ENCODE peak calls at places on chromosomes 12 and 14, in ten cellular contexts. A is HT-29; G is NCI-H2171 treated with DMSO at 0.1 percent for 48 hours; O is AG10803; X is effector memory CD8-positive, alpha-beta T cell; D is endothelial cell; N is ACHN; K is adipocyte; V is uterus; P is midbrain. I is an unnamed sample.

GRCh38 chr14:57492859-57493258 is 798 bp downstream of the CCDC198 start:
- DNase-seq in G (peak), P (no peak), X (no peak), V (no peak), A (peak), N (peak), K (peak), D (no peak), O (peak), I (no peak)

GRCh38 chr12:55703976-55704761 is 3.5 kb downstream of the ITGA7 start:
- DNase-seq in K (no peak), X (no peak), N (no peak), D (no peak), V (no peak), O (no peak), A (no peak), P (peak), G (no peak), I (no peak)

GRCh38 chr12:27198036-27198435 is 46.0 kb upstream of the STK38L start:
- DNase-seq in X (no peak), K (peak), P (no peak), A (no peak), G (no peak), O (peak), V (peak), N (no peak), D (no peak), I (no peak)

GRCh38 chr12:114096461-114096860 is 130.3 kb upstream of the RBM19 start:
- DNase-seq in D (no peak), G (no peak), K (no peak), N (no peak), P (no peak), O (peak), X (no peak), V (no peak), A (no peak), I (no peak)

GRCh38 chr12:119710374-119710773 is 42.4 kb downstream of the PRKAB1 start:
- DNase-seq in X (no peak), O (no peak), P (no peak), G (no peak), K (no peak), D (no peak), V (no peak), N (no peak), A (no peak), I (no peak)

GRCh38 chr12:125218952-125219351 is 153.7 kb downstream of the AACS start:
- DNase-seq in X (no peak), O (no peak), V (no peak), K (peak), A (no peak), N (no peak), G (no peak), P (no peak), D (no peak), I (no peak)

GRCh38 chr12:49985981-49986380 is 13.2 kb downstream of the AQP6 start:
- DNase-seq in X (no peak), G (peak), P (no peak), O (no peak), A (no peak), D (no peak), K (no peak), N (peak), V (no peak), I (no peak)

GRCh38 chr12:110079477-110080400 is 31.4 kb upstream of the C12orf76 start:
- DNase-seq in X (peak), O (no peak), G (no peak), D (no peak), P (peak), K (no peak), A (peak), N (no peak), V (no peak), I (no peak)

GRCh38 chr14:104425763-104426691 is 153.5 kb upstream of the C14orf180 start:
- DNase-seq in D (no peak), X (no peak), V (no peak), P (no peak), N (no peak), G (no peak), A (no peak), K (no peak), O (no peak), I (no peak)

GRCh38 chr12:32198555-32198954 is 91.9 kb downstream of the BICD1 start:
- DNase-seq in N (peak), A (no peak), O (peak), D (no peak), P (no peak), K (no peak), V (no peak), G (no peak), X (no peak), I (no peak)

GRCh38 chr12:7609480-7609879 is 56.2 kb downstream of the APOBEC1 start:
- DNase-seq in X (no peak), D (no peak), G (no peak), O (peak), V (no peak), N (no peak), K (peak), A (no peak), P (no peak), I (no peak)

GRCh38 chr14:92486881-92487280 is 26.7 kb upstream of the RIN3 start:
- DNase-seq in G (no peak), D (no peak), X (no peak), V (no peak), O (peak), A (no peak), P (no peak), N (no peak), K (peak), I (no peak)

GRCh38 chr14:71650187-71650586 is 282.0 kb upstream of the RGS6 start:
- DNase-seq in G (no peak), D (no peak), O (no peak), V (no peak), N (no peak), P (no peak), X (no peak), A (no peak), K (no peak), I (no peak)

GRCh38 chr12:68435816-68436215 is 103.7 kb upstream of the MDM1 start:
- DNase-seq in P (no peak), O (no peak), V (no peak), D (no peak), X (no peak), G (no peak), K (no peak), A (no peak), N (no peak), I (no peak)

GRCh38 chr12:67911293-67911637 is 78.0 kb upstream of the IFNG-AS1 start:
- DNase-seq in V (no peak), N (no peak), A (no peak), D (no peak), X (no peak), G (no peak), O (no peak), P (peak), K (no peak), I (no peak)

GRCh38 chr12:49537709-49538601 is 875 bp upstream of the KCNH3 start:
- DNase-seq in O (no peak), D (no peak), P (no peak), G (peak), K (peak), X (no peak), A (no peak), N (peak), V (no peak), I (no peak)

GRCh38 chr14:33643782-33644181 is 307.1 kb downstream of the EGLN3 start:
- DNase-seq in P (no peak), D (no peak), V (no peak), O (no peak), K (no peak), X (no peak), G (no peak), N (no peak), A (no peak), I (no peak)

GRCh38 chr12:106258935-106259334 is 11.1 kb upstream of the CKAP4 start:
- DNase-seq in K (no peak), G (no peak), X (no peak), O (no peak), V (no peak), A (no peak), N (no peak), D (no peak), P (no peak), I (no peak)

GRCh38 chr14:69979882-69980281 is 100.7 kb downstream of the SMOC1 start:
- DNase-seq in G (no peak), X (no peak), K (no peak), P (peak), V (no peak), D (no peak), O (no peak), A (no peak), N (no peak), I (no peak)

GRCh38 chr12:55716582-55717396 is 943 bp downstream of the BLOC1S1 start:
- DNase-seq in K (no peak), P (no peak), D (no peak), V (no peak), N (no peak), O (no peak), X (no peak), A (no peak), G (peak), I (no peak)

GRCh38 chr12:132593071-132593470 is 17.3 kb downstream of the LRCOL1 start:
- DNase-seq in D (no peak), N (no peak), A (no peak), X (no peak), G (no peak), O (no peak), V (no peak), K (no peak), P (no peak), I (no peak)

GRCh38 chr12:52598966-52599365 is 2.3 kb downstream of the KRT72 start:
- DNase-seq in X (no peak), A (no peak), N (no peak), D (no peak), G (no peak), K (no peak), P (no peak), O (no peak), V (no peak), I (no peak)

GRCh38 chr14:33686218-33686617 is 264.7 kb downstream of the EGLN3 start:
- DNase-seq in V (no peak), P (no peak), K (no peak), G (no peak), N (peak), X (no peak), A (no peak), D (no peak), O (peak), I (no peak)

GRCh38 chr14:57388072-57388471 is 2.3 kb upstream of the NAA30 start:
- DNase-seq in A (no peak), P (no peak), D (no peak), G (no peak), V (no peak), N (no peak), K (no peak), O (peak), X (no peak), I (no peak)

GRCh38 chr14:37637341-37637740 is 41.9 kb downstream of the TTC6 start:
- DNase-seq in G (peak), O (no peak), A (no peak), P (no peak), D (no peak), K (no peak), X (no peak), N (no peak), V (no peak), I (no peak)

GRCh38 chr14:93049295-93049694 is 66.4 kb downstream of the ITPK1 start:
- DNase-seq in D (no peak), V (no peak), A (peak), O (no peak), P (no peak), K (no peak), X (no peak), N (no peak), G (peak), I (no peak)

GRCh38 chr12:67411562-67411961 is 142.4 kb downstream of the CAND1 start:
- DNase-seq in D (no peak), A (no peak), G (no peak), V (no peak), P (no peak), X (no peak), K (no peak), O (no peak), N (no peak), I (no peak)

GRCh38 chr14:101492716-101493115 is 68.6 kb upstream of the DIO3 start:
- DNase-seq in G (no peak), O (no peak), P (no peak), D (no peak), K (no peak), V (peak), A (no peak), N (no peak), X (no peak), I (no peak)

GRCh38 chr12:44015333-44015941 is 179.6 kb downstream of the TMEM117 start:
- DNase-seq in X (no peak), N (peak), P (peak), K (peak), D (no peak), O (peak), G (peak), A (peak), V (no peak), I (no peak)

GRCh38 chr12:2295941-2296461 is 243.2 kb downstream of the CACNA1C start:
- DNase-seq in P (no peak), V (no peak), A (no peak), O (peak), D (no peak), N (no peak), K (peak), X (no peak), G (no peak), I (no peak)

GRCh38 chr12:132219323-132219722 is 75.1 kb downstream of the NOC4L start:
- DNase-seq in A (no peak), O (no peak), D (no peak), K (no peak), P (no peak), X (no peak), G (no peak), V (no peak), N (no peak), I (no peak)

GRCh38 chr14:47539065-47539464 is 136.3 kb downstream of the MDGA2 start:
- DNase-seq in V (no peak), O (no peak), G (no peak), D (peak), K (peak), P (peak), N (peak), A (peak), X (no peak), I (peak)

GRCh38 chr14:94907626-94908261 is 137.8 kb upstream of the GSC start:
- DNase-seq in K (peak), D (no peak), N (no peak), O (no peak), G (no peak), V (no peak), X (no peak), A (no peak), P (no peak), I (peak)

GRCh38 chr14:78178971-78179370 is 8.8 kb downstream of the NRXN3 start:
- DNase-seq in A (no peak), N (no peak), P (no peak), O (no peak), V (no peak), G (no peak), K (no peak), X (no peak), D (no peak), I (no peak)

GRCh38 chr12:9256341-9256740 is 48.1 kb upstream of the PZP start:
- DNase-seq in N (no peak), X (no peak), O (no peak), K (no peak), A (no peak), D (no peak), V (no peak), G (no peak), P (no peak), I (no peak)

GRCh38 chr12:89540586-89540985 is 14.7 kb upstream of the POC1B start:
- DNase-seq in O (no peak), G (no peak), K (no peak), X (no peak), N (no peak), A (no peak), D (no peak), P (no peak), V (no peak), I (no peak)

GRCh38 chr14:89775161-89775560 is 179.4 kb downstream of the EFCAB11 start:
- DNase-seq in O (no peak), X (no peak), G (no peak), A (no peak), D (no peak), N (no peak), V (no peak), P (no peak), K (no peak), I (no peak)

GRCh38 chr14:73227812-73228781 is 9.2 kb upstream of the PAPLN start:
- DNase-seq in X (no peak), V (peak), N (peak), P (no peak), A (no peak), O (peak), K (peak), G (peak), D (no peak), I (peak)

GRCh38 chr12:85625467-85625866 is 210.7 kb downstream of the RASSF9 start:
- DNase-seq in G (no peak), A (no peak), P (no peak), X (no peak), V (no peak), K (no peak), D (no peak), O (no peak), N (no peak), I (no peak)

I was measured in BE2C.